ENCODE peak calls at places on chromosomes 3 and 15, in eight cellular contexts. One of them, this sample, is unnamed.

GRCh38 chr3:51621091-51621892 is 49.8 kb upstream of the TEX264 start:
- DNase-seq in stimulated activated CD4-positive, alpha-beta T cell treated with anti-CD3 and anti-CD28 coated beads, Interleukin-2, amount 100 ng/mL, for 48 hours: no peak
- DNase-seq in GM23248: peak
- DNase-seq in SW480: no peak
- DNase-seq in endothelial cell: no peak
- DNase-seq in SK-N-DZ: no peak
- DNase-seq in kidney glomerular epithelial cell: no peak
- DNase-seq in astrocyte: no peak
- DNase-seq in this sample: no peak

GRCh38 chr3:111392911-111393351 is 149.1 kb upstream of the CD96 start:
- DNase-seq in stimulated activated CD4-positive, alpha-beta T cell treated with anti-CD3 and anti-CD28 coated beads, Interleukin-2, amount 100 ng/mL, for 48 hours: no peak
- DNase-seq in GM23248: no peak
- DNase-seq in SW480: no peak
- DNase-seq in endothelial cell: no peak
- DNase-seq in SK-N-DZ: no peak
- DNase-seq in kidney glomerular epithelial cell: no peak
- DNase-seq in astrocyte: peak
- DNase-seq in this sample: peak

GRCh38 chr15:76973362-76973743 is 21.6 kb upstream of the PSTPIP1 start:
- DNase-seq in stimulated activated CD4-positive, alpha-beta T cell treated with anti-CD3 and anti-CD28 coated beads, Interleukin-2, amount 100 ng/mL, for 48 hours: peak
- DNase-seq in GM23248: peak
- DNase-seq in SW480: no peak
- DNase-seq in endothelial cell: peak
- DNase-seq in SK-N-DZ: peak
- DNase-seq in kidney glomerular epithelial cell: no peak
- DNase-seq in astrocyte: no peak
- DNase-seq in this sample: peak

GRCh38 chr3:50671331-50671730 is 3.4 kb upstream of the DOCK3 start:
- DNase-seq in stimulated activated CD4-positive, alpha-beta T cell treated with anti-CD3 and anti-CD28 coated beads, Interleukin-2, amount 100 ng/mL, for 48 hours: no peak
- DNase-seq in GM23248: peak
- DNase-seq in SW480: peak
- DNase-seq in endothelial cell: no peak
- DNase-seq in SK-N-DZ: no peak
- DNase-seq in kidney glomerular epithelial cell: peak
- DNase-seq in astrocyte: peak
- DNase-seq in this sample: no peak

GRCh38 chr15:68650901-68651709 is 72.3 kb downstream of the CORO2B start:
- DNase-seq in stimulated activated CD4-positive, alpha-beta T cell treated with anti-CD3 and anti-CD28 coated beads, Interleukin-2, amount 100 ng/mL, for 48 hours: peak
- DNase-seq in GM23248: no peak
- DNase-seq in SW480: peak
- DNase-seq in endothelial cell: peak
- DNase-seq in SK-N-DZ: no peak
- DNase-seq in kidney glomerular epithelial cell: no peak
- DNase-seq in astrocyte: no peak
- DNase-seq in this sample: peak

GRCh38 chr3:124648551-124648950 is 81.7 kb upstream of the UMPS start:
- DNase-seq in stimulated activated CD4-positive, alpha-beta T cell treated with anti-CD3 and anti-CD28 coated beads, Interleukin-2, amount 100 ng/mL, for 48 hours: no peak
- DNase-seq in GM23248: no peak
- DNase-seq in SW480: no peak
- DNase-seq in endothelial cell: no peak
- DNase-seq in SK-N-DZ: no peak
- DNase-seq in kidney glomerular epithelial cell: no peak
- DNase-seq in astrocyte: no peak
- DNase-seq in this sample: no peak

GRCh38 chr3:119352863-119353527 is 58.8 kb downstream of the ARHGAP31 start:
- DNase-seq in stimulated activated CD4-positive, alpha-beta T cell treated with anti-CD3 and anti-CD28 coated beads, Interleukin-2, amount 100 ng/mL, for 48 hours: no peak
- DNase-seq in GM23248: peak
- DNase-seq in SW480: peak
- DNase-seq in endothelial cell: no peak
- DNase-seq in SK-N-DZ: peak
- DNase-seq in kidney glomerular epithelial cell: peak
- DNase-seq in astrocyte: peak
- DNase-seq in this sample: peak

GRCh38 chr15:90571063-90571541 is 41.4 kb downstream of the CRTC3 start:
- DNase-seq in stimulated activated CD4-positive, alpha-beta T cell treated with anti-CD3 and anti-CD28 coated beads, Interleukin-2, amount 100 ng/mL, for 48 hours: no peak
- DNase-seq in GM23248: peak
- DNase-seq in SW480: peak
- DNase-seq in endothelial cell: no peak
- DNase-seq in SK-N-DZ: no peak
- DNase-seq in kidney glomerular epithelial cell: no peak
- DNase-seq in astrocyte: no peak
- DNase-seq in this sample: peak

GRCh38 chr3:31829826-31830426 is 151.1 kb downstream of the OSBPL10 start:
- DNase-seq in stimulated activated CD4-positive, alpha-beta T cell treated with anti-CD3 and anti-CD28 coated beads, Interleukin-2, amount 100 ng/mL, for 48 hours: no peak
- DNase-seq in GM23248: no peak
- DNase-seq in SW480: no peak
- DNase-seq in endothelial cell: no peak
- DNase-seq in SK-N-DZ: no peak
- DNase-seq in kidney glomerular epithelial cell: no peak
- DNase-seq in astrocyte: no peak
- DNase-seq in this sample: no peak